ENCODE peak calls at places on chromosome 5, in four cellular contexts. E is H9, U is IMR-90, F is neuronal stem cell. D is an unnamed sample.

GRCh38 chr5:68011801-68012200 is 203.8 kb upstream of the PIK3R1 start:
- DNase-seq in F (no peak), U (no peak), E (no peak), D (no peak)

GRCh38 chr5:173855162-173855994 is 32.8 kb upstream of the CPEB4 start:
- DNase-seq in E (no peak), U (no peak), F (no peak), D (peak; percentile 28)

GRCh38 chr5:66856041-66856805 is 260.0 kb downstream of the MAST4 start:
- DNase-seq in F (no peak), U (no peak), E (no peak), D (no peak)

GRCh38 chr5:15752886-15753285 is 252.9 kb downstream of the FBXL7 start:
- DNase-seq in U (peak; percentile 51), E (no peak), F (no peak), D (no peak)

GRCh38 chr5:150284311-150284710 is 5.3 kb downstream of the CAMK2A start:
- DNase-seq in F (no peak), U (no peak), E (no peak), D (no peak)

GRCh38 chr5:112681481-112681908 is 56.2 kb upstream of the APC start:
- DNase-seq in U (no peak), E (no peak), F (no peak), D (no peak)

GRCh38 chr5:79567926-79568549 is 44.2 kb upstream of the TENT2 start:
- DNase-seq in F (no peak), U (peak; percentile 57), E (no peak), D (no peak)

GRCh38 chr5:135214897-135215616 is 181.0 kb upstream of the PITX1 start:
- DNase-seq in E (peak; percentile 10), F (no peak), U (peak; percentile 60), D (no peak)

GRCh38 chr5:56262269-56262668 is 29.1 kb upstream of the ANKRD55 start:
- DNase-seq in F (no peak), E (no peak), U (no peak), D (no peak)

GRCh38 chr5:172618574-172619365 is 22.3 kb upstream of the NEURL1B start:
- DNase-seq in F (no peak), E (no peak), U (no peak), D (no peak)

GRCh38 chr5:36174119-36174518 is 22.2 kb downstream of the SKP2 start:
- DNase-seq in F (no peak), U (no peak), E (no peak), D (no peak)

GRCh38 chr5:61184708-61185107 is 22.4 kb upstream of the SMIM15 start:
- DNase-seq in U (peak; percentile 57), E (no peak), F (no peak), D (no peak)

GRCh38 chr5:156477196-156477595 is 150.2 kb downstream of the SGCD start:
- DNase-seq in U (peak; percentile 32), F (no peak), E (no peak), D (no peak)

GRCh38 chr5:132086277-132086794 is 12.7 kb downstream of the CSF2 start:
- DNase-seq in U (peak; percentile 98), F (no peak), E (no peak), D (peak; percentile 13)

DNA sequence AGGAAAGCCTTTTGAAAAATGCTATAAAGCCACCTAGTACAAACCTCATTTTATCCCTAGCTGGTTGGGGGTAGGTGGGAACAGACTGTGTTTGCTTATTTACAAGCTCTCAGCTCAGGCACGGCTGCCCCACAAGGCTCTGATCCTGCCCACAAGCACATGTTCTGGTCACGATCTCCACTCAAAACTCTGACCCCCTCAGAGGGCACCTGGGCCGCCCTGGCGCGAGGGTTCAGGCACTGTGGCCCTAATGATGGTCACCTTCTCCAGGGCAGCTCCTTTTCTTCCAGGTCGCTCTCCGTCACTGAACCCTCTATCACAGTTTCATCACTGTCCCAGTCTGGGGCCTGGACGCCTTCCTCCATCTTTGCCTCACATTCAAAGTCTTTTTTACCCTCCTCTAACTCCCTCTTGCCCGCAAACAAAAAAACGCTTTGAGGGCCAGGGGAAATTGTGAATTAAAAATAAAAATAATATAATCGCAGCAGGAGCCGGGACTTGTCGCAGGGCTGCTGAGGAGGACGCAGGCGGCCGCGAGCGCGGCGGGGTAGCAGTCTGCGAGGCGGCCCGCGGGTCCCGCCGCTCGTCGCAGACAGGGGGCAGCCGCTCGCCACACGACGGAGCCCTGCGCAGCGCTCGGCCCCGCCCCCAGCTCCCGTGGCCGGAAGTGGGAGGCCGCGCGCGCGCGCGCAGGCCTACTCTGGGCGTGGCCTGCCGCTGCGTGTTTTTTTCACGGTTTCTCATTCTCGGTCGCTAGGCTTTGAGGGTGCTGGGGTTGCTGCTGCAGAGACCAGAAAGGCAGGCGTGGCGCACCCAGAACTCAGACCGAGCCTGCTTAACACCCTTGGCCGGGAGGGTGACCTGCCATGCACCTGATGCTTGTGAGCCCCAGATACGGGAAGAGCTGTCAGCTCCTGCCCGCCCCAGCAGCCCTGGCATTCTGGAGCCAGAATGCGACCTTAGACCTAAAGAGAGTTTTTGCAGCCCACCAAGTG is at the start of gene ANKRD31:
- DNase-seq in F (peak; percentile 71), E (peak; percentile 76), U (peak; percentile 66), D (peak; percentile 80)
- H4K8ac ChIP-seq in F (peak within 1 kb of the TSS; percentile 98), E (no peak within 1 kb of the TSS), U (peak within 1 kb of the TSS; percentile 97), D (no peak within 1 kb of the TSS)

GRCh38 chr5:59789197-59789596 is 104.3 kb downstream of the PDE4D start:
- DNase-seq in U (no peak), E (no peak), F (no peak), D (no peak)

GRCh38 chr5:59789894-59790293 is 103.6 kb downstream of the PDE4D start:
- DNase-seq in F (no peak), U (no peak), E (no peak), D (no peak)

GRCh38 chr5:59791602-59792001 is 101.9 kb downstream of the PDE4D start:
- DNase-seq in U (no peak), E (no peak), F (no peak), D (no peak)

GRCh38 chr5:59791131-59791485 is 102.4 kb downstream of the PDE4D start:
- DNase-seq in F (no peak), E (no peak), U (no peak), D (no peak)

GRCh38 chr5:59790399-59791130 is 103.0 kb downstream of the PDE4D start:
- DNase-seq in F (no peak), E (no peak), U (no peak), D (no peak)
- H4K8ac ChIP-seq in F (no peak overlapping the region), E (no peak overlapping the region), U (no peak overlapping the region), D (no peak overlapping the region)

GRCh38 chr5:123122273-123122672 is 33.2 kb downstream of the PRDM6 start:
- DNase-seq in U (no peak), E (no peak), F (no peak), D (no peak)

GRCh38 chr5:123124495-123125171 is 35.6 kb downstream of the PRDM6 start:
- DNase-seq in U (no peak), F (no peak), E (no peak), D (no peak)

GRCh38 chr5:123125953-123126352 is 36.9 kb downstream of the PRDM6 start:
- DNase-seq in F (no peak), U (peak; percentile 77), E (no peak), D (no peak)

GRCh38 chr5:123129811-123130210 is 40.8 kb downstream of the PRDM6 start:
- DNase-seq in F (no peak), U (no peak), E (no peak), D (no peak)

DNA sequence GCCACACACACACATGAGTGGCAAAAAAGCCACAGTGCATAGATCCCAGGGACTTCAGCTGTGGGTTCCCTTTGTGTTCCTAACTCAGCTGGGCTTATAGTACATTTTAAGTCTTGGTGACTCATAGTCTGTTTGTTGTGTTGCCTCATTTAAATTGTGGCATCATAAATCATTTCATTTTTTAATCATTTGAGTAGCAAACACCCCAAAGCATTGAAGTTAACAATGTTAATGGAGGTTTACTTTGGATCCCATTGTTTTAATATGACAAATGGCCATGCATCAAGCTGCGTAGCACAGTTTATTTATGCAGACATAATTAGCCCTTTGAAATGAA is 36.1 kb downstream of the PRDM6 start:
- DNase-seq in E (no peak), F (no peak), U (peak; percentile 63), D (no peak)
- H4K8ac ChIP-seq in E (no peak overlapping the region), F (no peak overlapping the region), U (no peak overlapping the region), D (no peak overlapping the region)

DNA sequence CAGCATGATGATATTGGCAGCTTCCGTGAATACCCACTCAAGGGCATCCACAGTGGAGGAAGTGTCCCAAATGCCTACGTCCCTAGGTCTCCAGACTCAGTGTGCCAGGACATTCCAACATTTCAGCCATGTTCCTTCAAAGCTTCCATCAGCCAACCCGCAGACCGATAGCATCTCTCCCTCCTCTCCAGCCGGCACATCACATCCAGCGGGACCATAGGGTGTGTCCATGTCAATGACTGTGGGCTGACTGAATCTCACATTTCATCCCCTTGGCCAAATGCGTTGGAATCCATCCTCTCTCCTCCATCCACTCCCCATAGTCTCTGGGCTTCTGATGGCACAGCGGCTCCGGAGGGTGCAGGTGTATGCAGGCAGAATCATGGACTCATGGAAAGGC is 22.2 kb upstream of the GFPT2 start:
- DNase-seq in E (no peak), U (no peak), F (no peak), D (no peak)
- H4K8ac ChIP-seq in E (no peak overlapping the region), U (no peak overlapping the region), F (no peak overlapping the region), D (no peak overlapping the region)

DNA sequence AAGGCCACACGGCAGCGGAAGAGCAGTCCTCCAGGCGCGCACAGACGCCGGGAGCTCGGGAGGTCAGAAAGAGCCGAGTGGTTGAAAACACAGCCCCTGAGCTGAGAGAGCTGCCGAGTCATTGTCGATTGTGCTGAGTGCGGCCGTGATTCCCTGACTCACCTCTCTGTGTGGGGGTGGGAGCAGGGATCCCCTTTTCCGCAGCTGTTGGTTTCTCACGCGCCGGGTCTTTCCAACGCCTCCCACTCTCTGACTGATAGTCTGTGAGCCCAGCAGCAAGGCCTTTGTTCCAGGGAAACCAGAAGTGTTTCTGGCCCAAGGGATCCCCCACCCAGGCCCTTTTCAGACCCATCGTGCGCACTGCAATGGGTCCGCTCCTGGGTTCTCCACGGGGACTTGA is 97.3 kb downstream of the MRPL36 start:
- DNase-seq in F (no peak), U (no peak), E (peak; percentile 43), D (peak; percentile 16)
- H4K8ac ChIP-seq in F (no peak overlapping the region), U (no peak overlapping the region), E (no peak overlapping the region), D (no peak overlapping the region)

DNA sequence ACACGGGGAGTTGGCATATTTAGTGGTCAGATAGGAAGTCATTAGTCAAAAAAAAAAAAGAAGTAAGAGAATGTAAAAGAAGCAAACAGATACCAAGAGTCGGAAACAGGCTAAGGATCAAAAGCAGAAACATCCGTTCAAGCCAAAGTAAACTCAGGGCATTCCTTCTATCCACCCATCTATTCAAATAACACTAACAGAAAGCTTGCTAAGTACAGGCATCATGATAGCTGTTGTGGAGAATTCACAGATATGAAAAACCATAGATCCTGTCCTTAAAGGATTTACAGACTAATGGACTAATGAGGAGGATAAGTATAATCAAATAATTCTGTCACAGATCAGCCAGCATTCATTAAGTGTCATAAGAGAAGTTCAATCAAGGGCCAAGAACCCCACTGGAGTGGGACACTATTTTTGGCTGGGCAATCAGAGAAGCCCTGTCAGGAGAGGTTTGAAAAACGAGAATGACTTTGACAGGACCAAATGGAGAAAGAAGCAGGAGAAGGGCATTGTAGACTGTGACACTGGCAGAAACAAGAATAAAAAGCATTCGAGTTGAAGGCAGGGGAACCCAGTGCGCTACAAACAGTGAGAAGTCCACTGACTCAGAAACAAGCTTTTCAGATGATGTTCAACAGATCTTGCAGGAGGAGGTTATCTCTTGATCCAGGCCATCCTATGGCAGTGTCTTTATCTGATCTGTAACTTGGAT is 154.2 kb upstream of the TSLP start:
- DNase-seq in E (no peak), U (peak; percentile 52), F (no peak), D (no peak)
- H4K8ac ChIP-seq in E (no peak overlapping the region), U (peak overlapping the region; percentile 83), F (no peak overlapping the region), D (no peak overlapping the region)

GRCh38 chr5:126355940-126356339 is 67.3 kb upstream of the GRAMD2B start:
- DNase-seq in E (no peak), F (no peak), U (no peak), D (no peak)
- H4K8ac ChIP-seq in E (no peak overlapping the region), F (no peak overlapping the region), U (peak overlapping the region; percentile 29), D (no peak overlapping the region)